ENCODE peak calls at places on chromosomes 2 and 18, in nine cellular contexts. R, K, Y, M, N, Z, E, I and L are unnamed samples. For H3K9me3, the result is how much of the 10 kb centered on the place peaks cover.

GRCh38 chr18:21761471-21762115 is 21.0 kb downstream of the MIB1 start:
- DNase-seq in R (no peak), K (no peak), Y (no peak), M (no peak), N (no peak), Z (no peak), E (no peak), I (no peak), L (no peak)

GRCh38 chr2:113324684-113325160 is 46.0 kb upstream of the PAX8 start:
- DNase-seq in R (no peak), K (no peak), Y (peak), M (peak), N (peak), Z (peak), E (no peak), I (peak), L (peak)

GRCh38 chr18:58580623-58581022 is 48.3 kb downstream of the ALPK2 start:
- DNase-seq in R (no peak), K (no peak), Y (no peak), M (no peak), N (no peak), Z (no peak), E (no peak), I (no peak), L (no peak)

GRCh38 chr2:108534577-108535379 is 508 bp downstream of the LIMS1 start:
- DNase-seq in R (peak), K (peak), Y (peak), M (peak), N (peak), Z (no peak), E (peak), I (peak), L (peak)

GRCh38 chr18:48947102-48947501 is 3.7 kb downstream of the SMAD7 start:
- DNase-seq in R (no peak), K (no peak), Y (no peak), M (no peak), N (no peak), Z (no peak), E (no peak), I (no peak), L (no peak)

GRCh38 chr2:233708942-233709341 is 3.8 kb upstream of the UGT1A5 start:
- DNase-seq in R (no peak), K (no peak), Y (no peak), M (no peak), N (no peak), Z (no peak), E (no peak), I (no peak), L (no peak)

GRCh38 chr2:55180374-55180773 is 51.7 kb downstream of the CLHC1 start:
- DNase-seq in R (no peak), K (no peak), Y (no peak), M (no peak), N (no peak), Z (no peak), E (no peak), I (no peak), L (no peak)

GRCh38 chr2:191478754-191479679 is 198.9 kb upstream of the NABP1 start:
- DNase-seq in R (peak), K (no peak), Y (peak), M (no peak), N (no peak), Z (peak), E (no peak), I (no peak), L (peak)

GRCh38 chr2:135043345-135043744 is 3.9 kb downstream of the MAP3K19 start:
- DNase-seq in R (no peak), K (no peak), Y (no peak), M (no peak), N (no peak), Z (no peak), E (no peak), I (no peak), L (no peak)

GRCh38 chr2:15303874-15304273 is 257.3 kb downstream of the NBAS start:
- DNase-seq in R (no peak), K (no peak), Y (no peak), M (no peak), N (no peak), Z (no peak), E (no peak), I (no peak), L (no peak)

GRCh38 chr2:191957996-191958860 is 111.3 kb upstream of the CAVIN2 start:
- DNase-seq in R (no peak), K (no peak), Y (no peak), M (no peak), N (no peak), Z (no peak), E (no peak), I (no peak), L (no peak)

GRCh38 chr2:175808858-175809257 is 193.2 kb downstream of the LNPK start:
- DNase-seq in R (no peak), K (no peak), Y (no peak), M (no peak), N (no peak), Z (no peak), E (no peak), I (no peak), L (no peak)

GRCh38 chr2:158056875-158057274 is 44.8 kb upstream of the UPP2 start:
- DNase-seq in R (no peak), K (no peak), Y (no peak), M (no peak), N (no peak), Z (no peak), E (no peak), I (no peak), L (no peak)

GRCh38 chr2:158060160-158060861 is 41.4 kb upstream of the UPP2 start:
- DNase-seq in R (no peak), K (no peak), Y (no peak), M (no peak), N (no peak), Z (no peak), E (no peak), I (no peak), L (no peak)

GRCh38 chr2:158066046-158066713 is 35.5 kb upstream of the UPP2 start:
- DNase-seq in R (no peak), K (no peak), Y (no peak), M (no peak), N (no peak), Z (no peak), E (no peak), I (no peak), L (no peak)

GRCh38 chr2:158061763-158062162 is 39.9 kb upstream of the UPP2 start:
- DNase-seq in R (no peak), K (no peak), Y (no peak), M (no peak), N (no peak), Z (no peak), E (no peak), I (no peak), L (no peak)

GRCh38 chr2:158060862-158061435 is 40.7 kb upstream of the UPP2 start:
- DNase-seq in R (no peak), K (no peak), Y (no peak), M (no peak), N (no peak), Z (no peak), E (no peak), I (no peak), L (no peak)
- H3K9me3 ChIP-seq in R (under half), K (under half), Y (under half), M (under half), N (under half), Z (under half), E (under half), I (under half), L (under half)

DNA sequence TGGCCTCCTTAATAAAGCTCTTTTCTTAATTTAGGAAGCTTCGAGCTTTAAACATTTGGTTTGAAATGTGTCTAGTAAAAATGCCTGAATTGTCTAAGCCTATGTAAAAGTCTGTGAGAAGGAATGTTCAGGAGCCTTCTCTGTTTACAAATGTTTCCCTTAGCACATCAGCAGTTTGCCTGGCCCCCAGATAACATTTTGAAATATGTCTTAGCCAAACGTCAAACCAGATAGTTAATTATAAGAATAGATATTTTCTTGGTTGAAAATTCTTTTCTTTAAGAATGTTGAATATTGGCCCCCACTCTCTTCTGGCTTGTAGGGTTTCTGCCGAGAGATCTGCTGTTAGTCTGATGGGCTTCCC is 498.6 kb downstream of the CCDC85A start:
- DNase-seq in R (no peak), K (no peak), Y (no peak), M (no peak), N (no peak), Z (no peak), E (no peak), I (no peak), L (no peak)
- H3K9me3 ChIP-seq in R (under half), K (under half), Y (under half), M (under half), N (under half), Z (under half), E (under half), I (under half), L (under half)

DNA sequence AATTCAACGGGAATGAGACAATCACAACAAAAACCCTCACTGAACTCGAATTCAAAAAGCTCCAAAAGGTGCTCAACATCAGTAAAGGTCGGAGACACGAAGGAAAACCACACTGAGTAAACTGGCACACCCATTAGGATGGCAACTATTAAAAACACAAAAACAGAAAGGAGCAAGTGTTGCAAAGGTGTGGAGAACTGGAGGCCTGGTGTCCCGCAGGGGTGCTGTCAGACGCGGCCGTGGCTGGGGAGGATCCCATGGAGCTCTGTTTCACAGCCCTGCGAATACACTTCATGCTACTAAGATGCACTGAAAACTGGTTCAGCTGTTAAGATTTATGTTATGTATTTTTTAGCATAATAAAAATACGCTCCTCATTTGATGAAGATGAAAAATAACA is 730.6 kb downstream of the GALR1 start:
- DNase-seq in R (no peak), K (no peak), Y (no peak), M (no peak), N (no peak), Z (no peak), E (no peak), I (no peak), L (no peak)
- H3K9me3 ChIP-seq in R (under half), K (under half), Y (under half), M (under half), N (under half), Z (under half), E (under half), I (under half), L (under half)

GRCh38 chr2:121498731-121499130 is 31.9 kb upstream of the RNU4ATAC start:
- DNase-seq in R (no peak), K (no peak), Y (no peak), M (no peak), N (no peak), Z (no peak), E (no peak), I (no peak), L (no peak)

GRCh38 chr2:121502781-121503180 is 27.9 kb upstream of the RNU4ATAC start:
- DNase-seq in R (no peak), K (no peak), Y (no peak), M (no peak), N (no peak), Z (no peak), E (no peak), I (peak), L (no peak)

GRCh38 chr2:121502246-121502645 is 28.4 kb upstream of the RNU4ATAC start:
- DNase-seq in R (no peak), K (no peak), Y (no peak), M (no peak), N (no peak), Z (no peak), E (no peak), I (peak), L (no peak)

GRCh38 chr2:121501554-121501953 is 29.1 kb upstream of the RNU4ATAC start:
- DNase-seq in R (no peak), K (no peak), Y (no peak), M (no peak), N (no peak), Z (no peak), E (no peak), I (peak), L (no peak)

DNA sequence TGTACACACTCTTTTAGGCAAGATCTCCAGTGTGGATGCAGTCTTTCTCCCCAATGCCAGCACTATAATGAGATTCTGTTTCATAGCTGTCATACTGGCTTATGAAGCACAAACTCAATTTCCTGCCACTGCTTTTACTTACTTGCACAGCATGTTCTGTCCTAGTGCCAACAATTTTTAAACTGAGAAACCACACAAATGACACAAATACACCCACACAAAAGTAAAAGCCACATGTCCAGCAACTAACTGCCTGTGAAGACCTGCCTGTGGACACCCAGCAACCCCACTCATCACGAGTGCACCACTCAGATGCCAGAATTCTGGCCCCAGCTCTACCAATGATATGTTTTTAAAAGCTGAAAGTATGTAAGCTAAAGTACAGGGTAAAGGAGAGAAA is 29.6 kb upstream of the RNU4ATAC start:
- DNase-seq in R (no peak), K (no peak), Y (no peak), M (no peak), N (no peak), Z (no peak), E (no peak), I (peak), L (no peak)
- H3K9me3 ChIP-seq in R (under half), K (under half), Y (under half), M (under half), N (under half), Z (under half), E (under half), I (under half), L (under half)

DNA sequence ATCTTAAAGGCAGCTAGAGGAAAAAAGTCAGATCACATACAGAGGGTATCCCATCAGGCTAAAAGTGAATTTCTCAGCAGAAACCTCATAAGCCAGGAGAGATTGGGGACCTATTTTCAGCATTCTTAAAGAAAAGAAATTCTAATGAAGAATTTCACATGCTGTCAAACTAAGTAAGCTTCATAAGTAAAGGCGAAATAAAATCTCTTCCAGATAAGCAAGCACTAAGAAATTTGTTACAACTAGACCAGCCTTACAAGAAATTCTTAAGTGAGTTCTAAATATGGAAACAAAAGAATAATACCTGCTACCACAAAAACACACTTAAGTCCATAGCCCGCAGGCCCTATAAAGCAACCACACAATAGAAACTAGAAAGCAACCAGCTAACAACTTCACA is 186.1 kb downstream of the ETAA1 start:
- DNase-seq in R (no peak), K (no peak), Y (no peak), M (no peak), N (no peak), Z (no peak), E (no peak), I (no peak), L (no peak)
- H3K9me3 ChIP-seq in R (under half), K (under half), Y (under half), M (under half), N (under half), Z (under half), E (under half), I (under half), L (under half)

DNA sequence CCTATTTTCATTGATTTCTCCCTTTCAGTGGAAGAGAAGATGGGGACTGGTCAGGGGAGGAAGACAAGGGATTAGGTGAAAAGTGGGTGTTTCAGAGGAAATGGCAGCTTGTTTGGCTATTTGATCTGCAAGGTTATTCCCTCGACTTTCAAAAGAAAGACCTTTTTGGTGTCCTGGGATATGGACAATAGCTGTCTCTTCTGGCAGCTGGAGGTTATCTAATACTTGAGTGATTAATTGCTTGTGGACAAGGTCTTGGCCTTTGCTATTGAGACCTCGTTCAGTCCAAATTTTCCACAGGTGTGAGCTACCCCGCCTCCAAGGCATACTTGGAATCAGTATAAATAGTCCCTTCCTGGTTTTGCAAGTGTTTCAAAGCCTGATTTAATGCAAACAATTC is 33.3 kb upstream of the TRAPPC8 start:
- DNase-seq in R (no peak), K (no peak), Y (no peak), M (no peak), N (no peak), Z (no peak), E (no peak), I (no peak), L (no peak)
- H3K9me3 ChIP-seq in R (under half), K (under half), Y (under half), M (under half), N (half or more), Z (under half), E (under half), I (under half), L (under half)

GRCh38 chr2:26409785-26410184 is 8.1 kb downstream of the DRC1 start:
- DNase-seq in R (no peak), K (no peak), Y (no peak), M (no peak), N (no peak), Z (no peak), E (no peak), I (no peak), L (no peak)
- H3K9me3 ChIP-seq in R (under half), K (under half), Y (under half), M (under half), N (under half), Z (under half), E (under half), I (under half), L (under half)